ENCODE peak calls at places on chromosomes 7 and 10, in six cellular contexts. J, S, N, L, F and M are unnamed samples.

GRCh38 chr10:77828376-77828775 is 98.2 kb downstream of the DLG5 start:
- DNase-seq in J (no peak), S (no peak), N (no peak), L (no peak), F (no peak), M (no peak)

GRCh38 chr7:100957832-100958421 is 8.6 kb downstream of the MUC3A start:
- DNase-seq in J (no peak), S (peak; percentile 23), N (no peak), L (peak; percentile 47), F (no peak), M (peak; percentile 100)

GRCh38 chr10:101563497-101564040 is 24.5 kb downstream of the POLL start:
- DNase-seq in J (no peak), S (no peak), N (no peak), L (no peak), F (peak; percentile 8), M (peak; percentile 58)

GRCh38 chr10:121949473-121949872 is 21.6 kb upstream of the ATE1 start:
- DNase-seq in J (no peak), S (no peak), N (no peak), L (no peak), F (no peak), M (no peak)

GRCh38 chr7:73715648-73716317 is 3.7 kb downstream of the STX1A start:
- DNase-seq in J (no peak), S (peak; percentile 96), N (no peak), L (peak; percentile 95), F (no peak), M (no peak)

GRCh38 chr7:51230324-51230625 is 86.3 kb downstream of the COBL start:
- DNase-seq in J (no peak), S (no peak), N (no peak), L (no peak), F (no peak), M (peak; percentile 61)

GRCh38 chr7:126698446-126698845 is 554.3 kb downstream of the GRM8 start:
- DNase-seq in J (no peak), S (peak; percentile 82), N (no peak), L (no peak), F (no peak), M (no peak)

GRCh38 chr7:40455485-40455884 is 320.7 kb downstream of the SUGCT start:
- DNase-seq in J (no peak), S (no peak), N (no peak), L (no peak), F (no peak), M (no peak)

GRCh38 chr7:134890246-134891240 is 95.8 kb upstream of the AGBL3 start:
- DNase-seq in J (no peak), S (peak; percentile 90), N (peak; percentile 62), L (peak; percentile 61), F (no peak), M (no peak)

GRCh38 chr7:78398081-78398480 is 599.5 kb downstream of the PHTF2 start:
- DNase-seq in J (no peak), S (no peak), N (no peak), L (no peak), F (no peak), M (no peak)

DNA sequence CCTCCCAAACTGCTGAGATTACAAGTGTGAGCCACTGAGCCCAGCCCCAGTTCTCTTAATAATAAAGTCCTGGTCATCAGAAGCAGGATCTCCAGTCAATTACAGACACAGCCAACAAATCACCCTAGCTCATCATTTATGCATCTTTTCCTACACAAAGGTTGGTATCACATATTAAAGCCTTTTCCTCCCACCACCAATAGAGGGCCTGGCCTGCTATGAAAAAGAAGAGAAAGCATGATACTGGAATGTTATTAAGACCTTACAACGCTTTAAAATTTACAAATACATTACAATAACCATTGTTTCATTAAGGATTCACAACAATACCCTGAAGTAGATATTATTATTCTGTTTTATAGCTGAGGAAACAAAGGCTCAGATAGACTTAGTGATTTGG is 25.9 kb downstream of the VAX1 start:
- DNase-seq in J (no peak), S (peak; percentile 12), N (no peak), L (no peak), F (no peak), M (no peak)
- TF ChIP-seq CTCF in J (no peak), S (peak; percentile 42), N (peak; percentile 34), L (peak; percentile 36), F (no peak), M (no peak)

DNA sequence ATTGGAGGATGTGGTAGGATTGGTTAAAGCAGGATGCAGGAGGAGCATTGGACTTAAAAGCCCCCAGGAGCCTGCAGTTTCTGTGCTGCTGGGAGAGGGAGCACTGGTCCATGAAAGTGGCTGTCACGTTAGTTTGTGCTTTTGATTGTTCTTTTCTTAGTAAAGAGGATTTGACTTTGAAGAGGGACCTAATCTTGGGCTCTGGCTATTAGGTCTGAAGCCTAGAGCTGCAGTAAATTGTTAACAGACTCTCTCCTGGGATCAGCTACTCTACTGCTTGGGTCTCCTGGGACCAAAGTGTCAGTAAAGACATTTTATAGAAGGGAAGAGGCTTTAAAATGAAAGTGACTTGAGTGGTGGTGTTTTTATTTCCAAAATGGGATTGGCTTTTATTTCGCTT is 3.7 kb downstream of the ZFYVE27 start:
- DNase-seq in J (no peak), S (no peak), N (no peak), L (no peak), F (no peak), M (no peak)
- TF ChIP-seq CTCF in J (no peak), S (no peak), N (no peak), L (no peak), F (no peak), M (no peak)

DNA sequence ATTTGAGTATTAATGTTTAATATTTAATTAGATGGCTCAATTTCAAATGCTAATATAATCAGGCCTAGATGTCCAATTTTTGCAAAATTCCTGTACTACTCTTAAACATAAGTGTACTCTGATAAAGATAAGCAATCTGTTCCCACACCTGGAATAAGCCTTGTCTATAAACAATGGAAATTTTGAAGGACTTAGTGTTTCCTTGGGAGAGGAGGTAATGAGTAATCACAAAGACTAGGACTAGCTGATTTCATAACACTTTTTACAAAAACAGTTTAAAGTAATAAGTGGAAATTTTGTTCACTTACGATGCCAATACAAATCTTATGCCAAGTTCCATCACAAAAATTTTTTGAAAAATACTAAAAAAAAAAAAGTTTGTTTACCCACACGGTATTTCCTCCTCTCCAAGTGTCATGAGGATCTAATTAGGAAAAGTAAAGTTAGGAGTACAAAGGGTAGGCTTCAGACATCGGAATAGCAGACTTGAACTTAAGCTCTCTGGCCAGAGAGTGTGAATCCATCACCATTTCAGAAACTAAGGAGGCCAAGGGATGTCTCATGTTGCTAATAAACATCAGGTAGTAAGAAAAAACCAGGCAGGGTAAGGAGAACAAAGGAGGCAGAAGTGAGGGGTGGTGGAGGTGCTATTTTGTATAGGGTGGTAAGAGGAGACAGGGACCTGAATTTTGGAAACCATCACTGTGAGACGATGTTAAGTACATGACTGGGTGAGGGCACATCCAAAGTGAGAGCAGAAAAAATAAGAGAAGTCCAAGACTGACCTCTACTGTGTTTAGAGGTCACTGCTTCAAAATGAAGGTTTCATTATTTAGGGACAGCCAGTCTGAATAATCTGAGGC is 61.3 kb downstream of the RAPGEF5 start:
- DNase-seq in J (no peak), S (peak; percentile 15), N (no peak), L (no peak), F (no peak), M (no peak)
- TF ChIP-seq CTCF in J (peak; percentile 31), S (no peak), N (no peak), L (peak; percentile 16), F (no peak), M (no peak)

GRCh38 chr10:5343561-5343960 is 21.2 kb upstream of the UCN3 start:
- DNase-seq in J (no peak), S (no peak), N (no peak), L (no peak), F (no peak), M (no peak)
- TF ChIP-seq CTCF in J (no peak), S (no peak), N (no peak), L (no peak), F (no peak), M (no peak)

DNA sequence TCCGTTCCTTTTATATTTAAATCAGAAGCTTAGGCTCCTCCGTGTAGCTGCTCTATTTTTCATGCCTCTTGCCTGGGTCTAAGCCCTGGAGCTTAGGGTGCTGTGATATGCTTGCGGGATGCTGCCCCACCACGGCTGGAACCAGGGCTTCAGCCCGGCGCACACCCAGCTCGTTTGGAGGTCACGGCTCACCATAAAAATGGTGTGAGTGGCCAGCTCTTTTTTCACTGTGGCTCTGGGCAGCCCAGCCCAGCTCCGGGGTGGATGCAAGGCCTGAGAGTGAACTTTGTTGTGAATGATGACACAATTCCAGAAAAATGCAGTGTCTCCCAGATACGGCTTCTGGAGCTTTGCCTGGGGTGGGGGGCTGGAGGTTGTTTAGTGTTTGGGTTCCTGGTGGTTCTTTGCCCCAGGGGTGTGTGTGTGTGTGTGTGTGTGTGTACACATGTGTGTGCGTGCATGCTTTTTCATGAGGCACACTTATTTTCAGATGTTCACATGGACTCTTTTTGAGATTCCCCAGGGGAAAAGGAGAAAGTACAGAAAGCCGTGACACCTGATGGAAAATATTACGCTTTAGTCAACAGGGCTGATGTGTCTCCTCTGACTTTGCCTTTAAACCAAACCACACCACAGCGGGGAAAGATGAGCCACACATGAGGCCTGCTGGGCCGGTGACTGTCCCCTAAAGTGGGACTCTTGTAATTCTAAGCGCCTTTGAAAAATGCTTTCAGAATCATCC is 46.2 kb downstream of the GRK5 start:
- DNase-seq in J (peak; percentile 89), S (peak; percentile 69), N (peak; percentile 85), L (peak; percentile 88), F (peak; percentile 40), M (no peak)
- TF ChIP-seq CTCF in J (no peak), S (no peak), N (no peak), L (peak; percentile 6), F (no peak), M (no peak)

GRCh38 chr7:66950763-66951162 is 29.7 kb downstream of the TMEM248 start:
- DNase-seq in J (no peak), S (no peak), N (no peak), L (no peak), F (no peak), M (no peak)

GRCh38 chr7:66950311-66950710 is 29.3 kb downstream of the TMEM248 start:
- DNase-seq in J (no peak), S (no peak), N (no peak), L (no peak), F (no peak), M (no peak)

GRCh38 chr7:66952343-66953043 is 31.5 kb downstream of the TMEM248 start:
- DNase-seq in J (no peak), S (peak; percentile 66), N (no peak), L (peak; percentile 48), F (peak; percentile 41), M (no peak)

GRCh38 chr7:66946545-66946944 is 25.5 kb downstream of the TMEM248 start:
- DNase-seq in J (no peak), S (no peak), N (no peak), L (peak; percentile 38), F (peak; percentile 65), M (no peak)

GRCh38 chr7:66948480-66949109 is 27.6 kb downstream of the TMEM248 start:
- DNase-seq in J (no peak), S (no peak), N (no peak), L (no peak), F (no peak), M (no peak)
- TF ChIP-seq CTCF in J (no peak), S (no peak), N (no peak), L (no peak), F (no peak), M (no peak)